ENCODE peak calls at places on chromosomes 2 and 18, in five cellular contexts. M is iris pigment epithelial cell, S is fibroblast of mammary gland, V is GM03348, P is NB4. Q is an unnamed sample.
A peak's percentile ranks its signal among the peaks of the same experiment; 100 is the strongest.

GRCh38 chr2:206276169-206276927 is 1.9 kb downstream of the ZDBF2 start:
- DNase-seq in S (no peak), P (peak; percentile 15), V (no peak), M (no peak), Q (no peak)

GRCh38 chr2:71453404-71454220 is at the start of gene DYSF:
- DNase-seq in M (peak; percentile 48), P (peak; percentile 83), V (peak; percentile 68), S (peak; percentile 17), Q (peak; percentile 78)

GRCh38 chr18:3261393-3262233 is at the start of gene MYL12B:
- DNase-seq in S (peak; percentile 55), P (peak; percentile 91), V (peak; percentile 89), M (peak; percentile 81), Q (peak; percentile 91)

GRCh38 chr18:78632111-78632541 is 347.5 kb upstream of the SALL3 start:
- DNase-seq in P (peak; percentile 51), S (peak; percentile 12), V (no peak), M (peak; percentile 33), Q (no peak)

GRCh38 chr2:160429248-160430000 is 64.2 kb downstream of the RBMS1 start:
- DNase-seq in P (peak; percentile 83), M (peak; percentile 76), S (peak; percentile 83), V (no peak), Q (no peak)

GRCh38 chr18:49899647-49900330 is 86.5 kb upstream of the ACAA2 start:
- DNase-seq in V (no peak), M (no peak), S (no peak), P (no peak), Q (no peak)

GRCh38 chr2:105521176-105521575 is 122.3 kb upstream of the FHL2 start:
- DNase-seq in V (peak; percentile 64), M (peak; percentile 20), S (peak; percentile 50), P (no peak), Q (no peak)

GRCh38 chr2:88190808-88191721 is 20.9 kb downstream of the THNSL2 start:
- DNase-seq in P (peak; percentile 63), S (peak; percentile 44), M (peak; percentile 33), V (peak; percentile 75), Q (no peak)

GRCh38 chr2:156864230-156864629 is 393.3 kb upstream of the GALNT5 start:
- DNase-seq in P (no peak), S (no peak), V (no peak), M (peak; percentile 13), Q (no peak)

GRCh38 chr18:23071285-23071684 is 64.0 kb upstream of the CABLES1 start:
- DNase-seq in V (peak; percentile 35), S (peak; percentile 22), P (peak; percentile 97), M (peak; percentile 40), Q (peak; percentile 40)

GRCh38 chr2:170651603-170652002 is 63.5 kb upstream of the SP5 start:
- DNase-seq in M (no peak), V (no peak), P (no peak), S (no peak), Q (no peak)

GRCh38 chr18:79403723-79404566 is 8.2 kb downstream of the NFATC1 start:
- DNase-seq in S (no peak), M (no peak), V (no peak), P (no peak), Q (peak; percentile 32)

GRCh38 chr2:223051580-223052375 is at the start of gene KCNE4:
- DNase-seq in P (no peak), S (peak; percentile 77), V (peak; percentile 71), M (peak; percentile 64), Q (peak; percentile 36)

GRCh38 chr2:176085120-176085788 is 1.5 kb upstream of the EVX2 start:
- DNase-seq in V (no peak), P (no peak), M (no peak), S (no peak), Q (no peak)

GRCh38 chr2:159285929-159286708 is at the start of gene WDSUB1:
- DNase-seq in P (peak; percentile 76), S (peak; percentile 63), V (peak; percentile 74), M (peak; percentile 56), Q (peak; percentile 82)

GRCh38 chr2:57804971-57805370 is 241.6 kb upstream of the VRK2 start:
- DNase-seq in V (no peak), M (no peak), P (no peak), S (no peak), Q (no peak)

GRCh38 chr18:22558945-22559385 is 141.2 kb upstream of the CTAGE1 start:
- DNase-seq in S (peak; percentile 69), V (peak; percentile 69), M (peak; percentile 77), P (no peak), Q (peak; percentile 82)

GRCh38 chr2:88187038-88187676 is 17.0 kb downstream of the THNSL2 start:
- DNase-seq in V (peak; percentile 75), P (peak; percentile 61), M (peak; percentile 56), S (peak; percentile 48), Q (peak; percentile 74)

GRCh38 chr2:55155764-55156221 is 76.3 kb downstream of the CLHC1 start:
- DNase-seq in V (peak; percentile 73), S (peak; percentile 53), P (no peak), M (peak; percentile 76), Q (no peak)

GRCh38 chr2:7634370-7634769 is 717.2 kb downstream of the RNF144A start:
- DNase-seq in S (no peak), M (no peak), V (no peak), P (no peak), Q (no peak)

GRCh38 chr2:160917850-160918249 is 242.4 kb upstream of the TANK start:
- DNase-seq in S (peak; percentile 19), M (no peak), P (no peak), V (no peak), Q (no peak)

GRCh38 chr2:26018184-26018716 is 15.6 kb upstream of the RAB10 start:
- DNase-seq in M (peak; percentile 92), P (peak; percentile 70), V (peak; percentile 89), S (peak; percentile 94), Q (peak; percentile 75)

GRCh38 chr18:79796016-79796415 is 1.7 kb upstream of the KCNG2 start:
- DNase-seq in M (peak; percentile 39), P (no peak), S (peak; percentile 43), V (no peak), Q (no peak)

GRCh38 chr2:9630001-9630749 is 622 bp downstream of the YWHAQ start:
- DNase-seq in V (peak; percentile 84), P (peak; percentile 87), S (peak; percentile 54), M (peak; percentile 70), Q (peak; percentile 88)

GRCh38 chr2:200494048-200494447 is 15.8 kb downstream of the KCTD18 start:
- DNase-seq in M (peak; percentile 57), S (no peak), P (no peak), V (no peak), Q (no peak)

GRCh38 chr2:26438526-26438925 is 36.8 kb downstream of the DRC1 start:
- DNase-seq in M (peak; percentile 18), V (peak; percentile 76), S (peak; percentile 90), P (no peak), Q (no peak)

GRCh38 chr2:150789376-150789905 is 302.0 kb upstream of the RND3 start:
- DNase-seq in M (no peak), P (no peak), V (no peak), S (no peak), Q (no peak)

GRCh38 chr2:220660277-220661155 is 911.6 kb downstream of the EPHA4 start:
- DNase-seq in P (no peak), V (no peak), S (peak; percentile 17), M (no peak), Q (no peak)

GRCh38 chr2:218370410-218371063 is 11.5 kb upstream of the SLC11A1 start:
- DNase-seq in S (peak; percentile 48), P (peak; percentile 92), M (peak; percentile 81), V (no peak), Q (no peak)

GRCh38 chr18:524496-524895 is 24.0 kb upstream of the COLEC12 start:
- DNase-seq in V (peak; percentile 71), S (peak; percentile 87), P (no peak), M (peak; percentile 81), Q (no peak)

GRCh38 chr2:72533767-72534166 is 292.1 kb downstream of the EXOC6B start:
- DNase-seq in P (no peak), V (peak; percentile 9), M (peak; percentile 64), S (peak; percentile 57), Q (no peak)

GRCh38 chr2:240392084-240392947 is 43.1 kb upstream of the GPC1 start:
- DNase-seq in V (peak; percentile 52), M (no peak), S (no peak), P (no peak), Q (peak; percentile 23)

GRCh38 chr2:160338891-160339290 is 138.8 kb upstream of the ITGB6 start:
- DNase-seq in P (no peak), M (no peak), S (peak; percentile 47), V (peak; percentile 29), Q (peak; percentile 53)

GRCh38 chr18:31980863-31981262 is 37.8 kb upstream of the RNF125 start:
- DNase-seq in M (no peak), V (no peak), P (no peak), S (no peak), Q (no peak)